ENCODE peak calls at places on chromosomes 7 and 10, in five cellular contexts. J is PC-9, Y is mesendoderm, A is aorta, K is ovary. M is an unnamed sample.

GRCh38 chr7:150631084-150631824 is 931 bp downstream of the GIMAP6 start:
- DNase-seq in K (no peak), J (no peak), Y (no peak), A (no peak), M (no peak)

GRCh38 chr7:16918288-16918895 is 36.6 kb upstream of the AGR3 start:
- DNase-seq in Y (peak; percentile 52), K (no peak), A (no peak), J (no peak), M (no peak)

GRCh38 chr7:87712571-87712970 is 84.4 kb downstream of the RUNDC3B start:
- DNase-seq in K (no peak), Y (no peak), J (no peak), A (no peak), M (no peak)

GRCh38 chr7:17943006-17943405 is 2.7 kb upstream of the SNX13 start:
- DNase-seq in J (no peak), Y (no peak), K (no peak), A (no peak), M (no peak)

GRCh38 chr7:99404235-99404976 is 4.0 kb downstream of the PDAP1 start:
- DNase-seq in J (no peak), A (no peak), K (no peak), Y (no peak), M (no peak)

GRCh38 chr7:9407816-9408215 is 974.4 kb downstream of the NXPH1 start:
- DNase-seq in Y (no peak), A (no peak), K (no peak), J (no peak), M (peak; percentile 33)

GRCh38 chr10:106181491-106181890 is 983.0 kb downstream of the SORCS1 start:
- DNase-seq in A (no peak), J (no peak), Y (no peak), K (no peak), M (no peak)

GRCh38 chr7:81333004-81333403 is 414.2 kb upstream of the SEMA3C start:
- DNase-seq in A (no peak), J (no peak), K (no peak), Y (no peak), M (no peak)

GRCh38 chr7:30851651-30852359 is 59.8 kb upstream of the AQP1 start:
- DNase-seq in K (no peak), J (no peak), A (peak; percentile 82), Y (peak; percentile 19), M (no peak)

GRCh38 chr10:129761981-129762956 is 201.8 kb downstream of the EBF3 start:
- DNase-seq in Y (peak; percentile 83), J (no peak), K (no peak), A (no peak), M (no peak)

GRCh38 chr7:144534196-144534595 is 130.7 kb upstream of the NOBOX start:
- DNase-seq in K (no peak), Y (no peak), A (no peak), J (no peak), M (no peak)

GRCh38 chr10:71806706-71807556 is 33.6 kb upstream of the VSIR start:
- DNase-seq in A (no peak), J (no peak), K (no peak), Y (no peak), M (peak; percentile 37)
- H3K27ac ChIP-seq in A (no peak overlapping the region), J (no peak overlapping the region), K (no peak overlapping the region), Y (no peak overlapping the region), M (no peak overlapping the region)

DNA sequence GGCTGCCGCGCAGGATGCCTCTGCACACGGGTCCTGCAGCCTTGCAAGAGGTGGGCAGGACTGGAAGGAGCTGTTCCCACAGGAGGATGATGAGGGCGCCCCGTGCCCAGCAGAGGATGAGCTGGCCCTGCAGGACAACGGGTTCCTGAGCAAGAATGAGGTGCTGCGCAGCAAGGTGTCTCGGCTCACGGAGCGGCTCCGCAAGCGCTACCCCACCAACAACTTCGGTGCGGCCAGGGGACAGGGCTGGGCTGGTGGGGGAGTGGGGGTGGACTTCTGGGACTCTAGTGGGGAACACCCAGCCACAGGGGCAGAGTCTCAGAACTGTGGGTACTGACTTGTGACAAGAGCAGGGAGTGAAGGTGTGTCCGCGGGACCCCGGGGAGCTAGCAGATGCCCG is 16.0 kb downstream of the ZFYVE27 start:
- DNase-seq in Y (no peak), A (no peak), J (no peak), K (no peak), M (no peak)
- H3K36me3 ChIP-seq in Y (peaks cover 21% of the 10 kb centered on the region), A (peaks cover 13% of the 10 kb centered on the region), J (peaks cover 6% of the 10 kb centered on the region), K (no peaks in the 10 kb centered on the region), M (peaks cover 86% of the 10 kb centered on the region)

DNA sequence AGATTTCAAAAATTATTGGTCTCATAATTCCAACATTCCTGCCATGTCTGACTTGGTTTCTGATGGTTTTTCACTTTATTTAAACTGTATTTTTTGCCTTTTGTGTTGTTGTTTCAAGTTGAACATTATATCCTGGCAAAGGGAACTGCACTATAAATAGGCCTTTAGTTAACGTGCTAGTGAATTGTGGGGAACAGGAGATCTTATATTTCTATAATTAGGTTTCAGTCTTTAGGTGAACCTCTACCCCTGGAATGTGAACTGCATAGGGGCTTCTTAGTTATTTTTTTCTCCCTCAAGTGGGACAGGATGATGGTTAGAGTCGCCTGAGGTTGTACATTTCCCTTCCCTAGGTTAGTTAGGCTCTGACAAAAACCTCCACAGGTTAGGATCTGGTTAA is 128.6 kb downstream of the MLLT10 start:
- DNase-seq in K (no peak), Y (no peak), J (no peak), A (no peak), M (no peak)
- H3K27ac ChIP-seq in K (no peak overlapping the region), Y (no peak overlapping the region), J (no peak overlapping the region), A (no peak overlapping the region), M (no peak overlapping the region)

GRCh38 chr10:11331706-11332105 is 279.7 kb downstream of the USP6NL start:
- DNase-seq in Y (no peak), A (no peak), K (no peak), J (no peak), M (no peak)
- H3K36me3 ChIP-seq in Y (no peaks in the 10 kb centered on the region), A (no peaks in the 10 kb centered on the region), K (no peaks in the 10 kb centered on the region), J (no peaks in the 10 kb centered on the region), M (no peaks in the 10 kb centered on the region)

GRCh38 chr7:134933460-134934068 is 52.7 kb upstream of the AGBL3 start:
- DNase-seq in A (no peak), J (no peak), Y (no peak), K (no peak), M (no peak)

GRCh38 chr7:134932707-134933370 is 53.5 kb upstream of the AGBL3 start:
- DNase-seq in K (no peak), A (peak; percentile 90), Y (no peak), J (no peak), M (peak; percentile 88)

GRCh38 chr7:134936893-134937520 is 49.3 kb upstream of the AGBL3 start:
- DNase-seq in Y (peak; percentile 51), A (no peak), K (no peak), J (no peak), M (peak; percentile 42)

GRCh38 chr7:134938141-134938540 is 48.2 kb upstream of the AGBL3 start:
- DNase-seq in J (no peak), A (no peak), Y (no peak), K (no peak), M (no peak)

DNA sequence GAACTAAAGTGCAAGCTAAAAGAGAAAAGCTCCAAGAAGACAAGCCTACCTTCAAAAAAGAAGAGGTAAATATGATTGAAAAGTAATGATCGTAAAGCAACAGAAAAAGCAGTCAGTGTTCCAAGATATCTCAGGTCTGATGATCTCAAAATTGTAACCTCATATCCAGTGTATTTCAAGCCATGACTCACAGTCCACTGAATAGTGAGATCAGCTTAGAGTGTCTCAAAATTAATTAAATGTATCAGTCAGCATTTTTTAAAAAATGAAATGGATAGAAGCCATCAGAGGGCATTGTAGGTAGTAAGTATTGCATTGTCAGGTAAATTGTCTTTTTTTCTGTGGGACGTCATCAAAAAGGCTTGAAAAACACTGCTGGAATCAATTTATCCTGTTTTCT is 50.6 kb upstream of the AGBL3 start:
- DNase-seq in A (no peak), K (no peak), J (no peak), Y (no peak), M (no peak)
- H3K27ac ChIP-seq in A (no peak overlapping the region), K (peak overlapping the region; percentile 1), J (no peak overlapping the region), Y (no peak overlapping the region), M (no peak overlapping the region)

GRCh38 chr10:104067525-104067924 is 18.2 kb downstream of the COL17A1 start:
- DNase-seq in Y (no peak), A (no peak), J (no peak), K (no peak), M (no peak)
- H3K36me3 ChIP-seq in Y (no peaks in the 10 kb centered on the region), A (no peaks in the 10 kb centered on the region), J (no peaks in the 10 kb centered on the region), K (no peaks in the 10 kb centered on the region), M (no peaks in the 10 kb centered on the region)

GRCh38 chr10:77893386-77893785 is 33.2 kb downstream of the DLG5 start:
- DNase-seq in Y (no peak), K (no peak), A (no peak), J (no peak), M (no peak)
- H3K27ac ChIP-seq in Y (no peak overlapping the region), K (no peak overlapping the region), A (no peak overlapping the region), J (no peak overlapping the region), M (no peak overlapping the region)

DNA sequence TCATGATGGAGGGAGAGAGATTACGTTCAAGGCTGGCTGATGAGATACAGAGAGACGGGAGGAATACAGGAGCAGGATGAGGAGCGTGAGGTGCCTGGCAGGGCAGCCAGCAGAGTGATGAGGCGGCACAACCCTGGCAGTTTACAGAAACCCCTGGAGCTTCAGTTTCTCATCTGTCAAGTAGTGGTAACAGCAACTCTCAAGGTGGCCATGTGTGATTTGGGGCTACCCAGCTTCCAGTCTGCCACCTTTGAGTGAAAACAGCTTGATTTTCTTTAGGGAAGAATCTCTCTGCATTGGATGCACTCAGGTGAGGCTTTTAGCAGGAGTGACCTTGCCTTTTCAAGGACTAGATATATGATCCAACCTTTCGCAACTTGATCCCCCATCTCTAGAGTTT is 154.7 kb downstream of the CDCA7L start:
- DNase-seq in J (no peak), Y (peak; percentile 13), K (no peak), A (no peak), M (no peak)
- H3K36me3 ChIP-seq in J (no peaks in the 10 kb centered on the region), Y (no peaks in the 10 kb centered on the region), K (no peaks in the 10 kb centered on the region), A (no peaks in the 10 kb centered on the region), M (no peaks in the 10 kb centered on the region)

GRCh38 chr7:21771261-21771660 is 174.4 kb downstream of the CDCA7L start:
- DNase-seq in K (no peak), J (no peak), Y (no peak), A (no peak), M (no peak)
- H3K27ac ChIP-seq in K (no peak overlapping the region), J (no peak overlapping the region), Y (no peak overlapping the region), A (no peak overlapping the region), M (no peak overlapping the region)

M was measured in SJSA1.